ENCODE peak calls at places on chromosomes 2 and 18, in six cellular contexts. One of them, this sample, is unnamed.

GRCh38 chr2:205370726-205371125 is 311.6 kb upstream of the NRP2 start:
- DNase-seq in CD8-positive, alpha-beta memory T cell: no peak
- DNase-seq in putamen: no peak
- DNase-seq in Caco-2: no peak
- DNase-seq in NCI-H226: no peak
- DNase-seq in fibroblast of lung: no peak
- DNase-seq in this sample: no peak

GRCh38 chr2:78677774-78678173 is 347.7 kb upstream of the REG3G start:
- DNase-seq in CD8-positive, alpha-beta memory T cell: no peak
- DNase-seq in putamen: no peak
- DNase-seq in Caco-2: no peak
- DNase-seq in NCI-H226: no peak
- DNase-seq in fibroblast of lung: no peak
- DNase-seq in this sample: no peak

GRCh38 chr2:12725238-12726187 is 8.8 kb downstream of the TRIB2 start:
- DNase-seq in CD8-positive, alpha-beta memory T cell: no peak
- DNase-seq in putamen: no peak
- DNase-seq in Caco-2: no peak
- DNase-seq in NCI-H226: no peak
- DNase-seq in fibroblast of lung: no peak
- DNase-seq in this sample: no peak

GRCh38 chr18:78213365-78213994 is 766.1 kb upstream of the SALL3 start:
- DNase-seq in CD8-positive, alpha-beta memory T cell: no peak
- DNase-seq in putamen: no peak
- DNase-seq in Caco-2: no peak
- DNase-seq in NCI-H226: no peak
- DNase-seq in fibroblast of lung: no peak
- DNase-seq in this sample: no peak

GRCh38 chr2:140639628-140640027 is 1491.2 kb downstream of the LRP1B start:
- DNase-seq in CD8-positive, alpha-beta memory T cell: no peak
- DNase-seq in putamen: no peak
- DNase-seq in Caco-2: no peak
- DNase-seq in NCI-H226: no peak
- DNase-seq in fibroblast of lung: no peak
- DNase-seq in this sample: no peak

GRCh38 chr2:53913721-53914120 is 54.0 kb upstream of the GPR75 start:
- DNase-seq in CD8-positive, alpha-beta memory T cell: no peak
- DNase-seq in putamen: no peak
- DNase-seq in Caco-2: no peak
- DNase-seq in NCI-H226: peak
- DNase-seq in fibroblast of lung: peak
- DNase-seq in this sample: peak

GRCh38 chr18:51054764-51055163 is 24.8 kb downstream of the SMAD4 start:
- DNase-seq in CD8-positive, alpha-beta memory T cell: no peak
- DNase-seq in putamen: no peak
- DNase-seq in Caco-2: no peak
- DNase-seq in NCI-H226: peak
- DNase-seq in fibroblast of lung: no peak
- DNase-seq in this sample: no peak

GRCh38 chr2:118853647-118854367 is 6.4 kb upstream of the EN1 start:
- DNase-seq in CD8-positive, alpha-beta memory T cell: no peak
- DNase-seq in putamen: no peak
- DNase-seq in Caco-2: peak
- DNase-seq in NCI-H226: no peak
- DNase-seq in fibroblast of lung: no peak
- DNase-seq in this sample: no peak

GRCh38 chr2:88669371-88670214 is 21.9 kb upstream of the RPIA start:
- DNase-seq in CD8-positive, alpha-beta memory T cell: peak
- DNase-seq in putamen: no peak
- DNase-seq in Caco-2: peak
- DNase-seq in NCI-H226: peak
- DNase-seq in fibroblast of lung: peak
- DNase-seq in this sample: no peak

GRCh38 chr2:88545118-88545517 is 82.1 kb downstream of the EIF2AK3 start:
- DNase-seq in CD8-positive, alpha-beta memory T cell: no peak
- DNase-seq in putamen: no peak
- DNase-seq in Caco-2: peak
- DNase-seq in NCI-H226: peak
- DNase-seq in fibroblast of lung: no peak
- DNase-seq in this sample: no peak

This sample was measured in skeletal muscle cell.